ENCODE peak calls at places on chromosome 11, in four cellular contexts. N is neuronal stem cell, Z is suprapubic skin, F is stomach. C is an unnamed sample.

GRCh38 chr11:126146454-126147192 is 64.8 kb downstream of the RPUSD4 start:
- DNase-seq in Z (no peak), F (no peak), N (peak), C (no peak)

GRCh38 chr11:24289301-24289700 is 207.6 kb upstream of the LUZP2 start:
- DNase-seq in Z (no peak), F (no peak), N (no peak), C (no peak)

GRCh38 chr11:7964873-7965272 is 374 bp downstream of the NLRP10 start:
- DNase-seq in Z (no peak), N (no peak), F (no peak), C (no peak)

GRCh38 chr11:102202972-102203371 is 92.7 kb downstream of the YAP1 start:
- DNase-seq in N (no peak), Z (no peak), F (no peak), C (no peak)

GRCh38 chr11:86523738-86524602 is 148.4 kb downstream of the ME3 start:
- DNase-seq in Z (no peak), N (no peak), F (peak), C (no peak)

GRCh38 chr11:57703341-57703740 is 8.7 kb downstream of the MED19 start:
- DNase-seq in Z (no peak), F (no peak), N (no peak), C (no peak)

GRCh38 chr11:2308713-2309112 is 6.9 kb downstream of the TSPAN32 start:
- DNase-seq in N (no peak), F (no peak), Z (no peak), C (no peak)

GRCh38 chr11:111935331-111936044 is 1.7 kb upstream of the DIXDC1 start:
- DNase-seq in N (no peak), F (no peak), Z (no peak), C (no peak)

GRCh38 chr11:14312736-14313438 is 46.1 kb downstream of the RRAS2 start:
- DNase-seq in F (no peak), Z (no peak), N (no peak), C (no peak)

GRCh38 chr11:28077524-28077923 is 30.4 kb downstream of the KIF18A start:
- DNase-seq in Z (no peak), F (no peak), N (no peak), C (no peak)

GRCh38 chr11:45928535-45929215 is 6.2 kb downstream of the LARGE2 start:
- DNase-seq in F (no peak), N (no peak), Z (peak), C (no peak)

GRCh38 chr11:100682247-100682969 is 4.7 kb upstream of the ARHGAP42 start:
- DNase-seq in F (no peak), N (no peak), Z (no peak), C (no peak)

GRCh38 chr11:79438631-79439429 is 2.0 kb downstream of the TENM4 start:
- DNase-seq in N (peak), Z (peak), F (no peak), C (no peak)

GRCh38 chr11:11436715-11437313 is 83.8 kb upstream of the CSNK2A3 start:
- DNase-seq in F (no peak), Z (no peak), N (no peak), C (no peak)

GRCh38 chr11:40162901-40163300 is 1296.6 kb downstream of the LRRC4C start:
- DNase-seq in N (no peak), Z (no peak), F (no peak), C (no peak)

GRCh38 chr11:35144811-35145210 is 5.8 kb downstream of the CD44 start:
- DNase-seq in N (no peak), Z (no peak), F (no peak), C (peak)

GRCh38 chr11:118156531-118157185 is 4.0 kb upstream of the SCN4B start:
- DNase-seq in Z (no peak), F (no peak), N (no peak), C (no peak)

GRCh38 chr11:29217901-29218300 is 798.9 kb downstream of the KCNA4 start:
- DNase-seq in F (no peak), N (no peak), Z (no peak), C (no peak)

GRCh38 chr11:82790723-82791487 is 57.2 kb upstream of the FAM181B start:
- DNase-seq in Z (no peak), F (no peak), N (no peak), C (no peak)

GRCh38 chr11:103544874-103545273 is 435.6 kb downstream of the DYNC2H1 start:
- DNase-seq in Z (no peak), F (no peak), N (no peak), C (no peak)

GRCh38 chr11:17165247-17165890 is 42.4 kb downstream of the PIK3C2A start:
- DNase-seq in F (no peak), Z (no peak), N (no peak), C (no peak)

GRCh38 chr11:68954970-68955958 is 25.5 kb downstream of the MRGPRD start:
- DNase-seq in N (no peak), Z (no peak), F (peak), C (peak)

GRCh38 chr11:113781682-113782081 is 2.1 kb downstream of the CLDN25 start:
- DNase-seq in F (no peak), Z (no peak), N (no peak), C (no peak)

GRCh38 chr11:13189561-13190435 is 87.8 kb upstream of the BMAL1 start:
- DNase-seq in N (no peak), F (no peak), Z (no peak), C (no peak)

GRCh38 chr11:2990617-2991476 is 1.3 kb downstream of the NAP1L4 start:
- DNase-seq in N (no peak), F (no peak), Z (peak), C (no peak)

GRCh38 chr11:76551400-76551799 is 106.6 kb downstream of the EMSY start:
- DNase-seq in F (no peak), N (no peak), Z (no peak), C (no peak)

GRCh38 chr11:76193219-76193618 is 13.1 kb downstream of the WNT11 start:
- DNase-seq in F (no peak), N (no peak), Z (no peak), C (no peak)

GRCh38 chr11:122214567-122214966 is 98.6 kb upstream of the BLID start:
- DNase-seq in Z (no peak), N (no peak), F (no peak), C (no peak)

GRCh38 chr11:22197139-22197893 is 4.4 kb downstream of the ANO5 start:
- DNase-seq in F (no peak), N (no peak), Z (no peak), C (no peak)

GRCh38 chr11:44893250-44894216 is 57.1 kb downstream of the TP53I11 start:
- DNase-seq in N (no peak), Z (no peak), F (no peak), C (no peak)
- H3K27ac ChIP-seq in N (peak), Z (no peak), F (peak), C (no peak)

GRCh38 chr11:94751806-94752205 is 16.4 kb upstream of the AMOTL1 start:
- DNase-seq in N (no peak), Z (no peak), F (no peak), C (no peak)
- H3K27ac ChIP-seq in N (no peak), Z (no peak), F (peak), C (no peak)

GRCh38 chr11:561148-562003 is 606 bp downstream of the RASSF7 start:
- DNase-seq in F (peak), N (no peak), Z (no peak), C (peak)
- H3K27ac ChIP-seq in F (peak), N (no peak), Z (peak), C (peak)

GRCh38 chr11:73671701-73672100 is 25.3 kb downstream of the PLEKHB1 start:
- DNase-seq in F (no peak), Z (no peak), N (no peak), C (no peak)
- H3K27ac ChIP-seq in F (no peak), Z (no peak), N (no peak), C (no peak)

GRCh38 chr11:130179396-130180306 is 20.1 kb downstream of the ST14 start:
- DNase-seq in N (no peak), F (no peak), Z (no peak), C (peak)

GRCh38 chr11:130180896-130181294 is 21.3 kb downstream of the ST14 start:
- DNase-seq in N (no peak), Z (peak), F (no peak), C (no peak)

GRCh38 chr11:130178992-130179391 is 19.4 kb downstream of the ST14 start:
- DNase-seq in F (no peak), N (no peak), Z (no peak), C (no peak)

GRCh38 chr11:130180491-130180890 is 20.9 kb downstream of the ST14 start:
- DNase-seq in F (no peak), Z (no peak), N (no peak), C (no peak)

DNA sequence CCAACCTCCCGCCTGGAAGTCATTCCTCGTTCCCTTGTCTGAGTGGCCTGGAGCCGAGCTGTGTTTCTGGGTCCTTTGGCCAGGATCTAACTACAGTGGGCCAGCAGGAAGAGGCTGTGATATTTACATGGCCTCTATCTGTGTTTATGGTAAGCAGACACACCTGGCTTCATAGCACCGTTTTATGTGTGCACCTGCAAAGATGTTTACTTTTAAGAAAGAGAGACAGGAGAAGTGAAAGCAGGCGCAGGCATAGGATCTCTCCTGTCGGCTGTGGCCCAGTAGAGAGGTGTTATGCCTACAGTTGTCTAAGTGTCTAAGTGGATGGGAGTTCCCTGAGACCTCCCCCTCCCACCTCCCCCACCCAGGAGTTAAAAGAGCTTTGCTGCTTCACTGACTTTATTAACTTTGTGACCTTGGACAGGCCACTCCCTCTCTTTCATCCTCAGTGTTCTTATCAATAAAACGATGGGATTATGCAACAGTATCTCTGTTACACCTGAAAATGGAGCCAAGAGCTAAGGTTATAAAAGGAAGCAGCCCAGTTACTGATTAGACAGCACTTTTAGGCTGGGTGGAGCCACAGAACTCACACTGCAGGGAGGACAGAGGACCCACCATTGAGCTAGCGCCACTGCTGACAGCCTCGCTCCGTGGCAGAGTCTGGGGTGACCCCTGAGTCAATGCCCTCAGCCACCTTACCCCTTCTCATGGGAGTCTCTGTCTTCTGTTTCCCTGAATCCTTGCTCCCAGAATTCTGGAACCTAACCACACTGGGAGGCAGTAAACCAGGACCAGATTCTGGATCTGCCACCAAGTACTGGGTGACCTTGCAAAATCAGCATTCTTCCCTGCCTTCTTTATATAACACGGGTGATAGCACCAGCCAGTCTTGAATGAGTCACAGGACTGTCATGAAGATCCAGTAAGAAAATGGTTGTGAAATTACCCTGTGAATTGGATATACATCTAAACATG is 22.0 kb downstream of the ST14 start:
- DNase-seq in Z (no peak), F (peak), N (no peak), C (peak)
- H3K27ac ChIP-seq in Z (peak), F (peak), N (no peak), C (peak)

DNA sequence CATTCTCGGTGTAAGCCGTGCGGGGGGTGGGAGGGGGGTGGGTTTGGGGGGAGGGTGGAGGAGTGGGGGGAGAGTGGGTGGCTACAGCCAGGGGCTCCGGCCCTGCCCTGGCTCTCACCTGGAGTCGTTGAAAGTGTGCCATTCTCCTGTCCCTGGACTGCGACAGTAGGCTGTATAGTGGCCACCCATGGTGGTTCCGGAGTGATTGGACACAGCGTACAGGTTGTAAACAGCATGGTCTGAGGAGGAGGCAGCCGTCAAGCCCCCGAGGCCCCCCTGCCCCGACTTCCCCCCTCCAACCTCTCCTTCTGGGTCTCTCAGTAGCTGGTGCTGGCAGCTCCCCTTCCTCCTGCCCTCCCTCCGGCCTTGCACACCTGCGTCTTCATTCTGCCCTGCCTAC is 10.6 kb upstream of the MFRP start:
- DNase-seq in Z (no peak), F (no peak), N (no peak), C (no peak)
- H3K27ac ChIP-seq in Z (no peak), F (peak), N (no peak), C (no peak)

GRCh38 chr11:128171496-128171895 is 415.9 kb downstream of the ETS1 start:
- DNase-seq in Z (no peak), F (no peak), N (no peak), C (no peak)
- H3K27ac ChIP-seq in Z (no peak), F (no peak), N (no peak), C (no peak)

GRCh38 chr11:131378931-131379330 is 8.5 kb downstream of the NTM start:
- DNase-seq in N (no peak), F (no peak), Z (no peak), C (no peak)
- H3K27ac ChIP-seq in N (no peak), F (no peak), Z (no peak), C (no peak)

GRCh38 chr11:47234669-47235075 is 13.9 kb downstream of the ACP2 start:
- DNase-seq in F (peak), Z (no peak), N (no peak), C (peak)
- H3K27ac ChIP-seq in F (peak), Z (no peak), N (no peak), C (peak)

GRCh38 chr11:9893474-9893873 is 229.6 kb downstream of the SWAP70 start:
- DNase-seq in Z (no peak), N (no peak), F (no peak), C (no peak)

GRCh38 chr11:9896902-9897301 is 233.0 kb downstream of the SWAP70 start:
- DNase-seq in N (no peak), Z (no peak), F (no peak), C (no peak)

GRCh38 chr11:9895016-9895415 is 231.1 kb downstream of the SWAP70 start:
- DNase-seq in N (no peak), Z (no peak), F (no peak), C (no peak)
- H3K27ac ChIP-seq in N (no peak), Z (no peak), F (no peak), C (no peak)